ENCODE peak calls at places on chromosome 11, in seven cellular contexts. U is ascending aorta; A is IMR-90; S is tibial nerve; V is CD4-positive, alpha-beta T cell; P is pancreas; X is PC-9. G is an unnamed sample.

GRCh38 chr11:1153951-1154487 is 3.7 kb upstream of the MUC5AC start:
- DNase-seq in U (peak; percentile 30), A (peak; percentile 97), S (no peak), V (no peak), P (peak; percentile 25), X (peak; percentile 94), G (no peak)

GRCh38 chr11:4884341-4884740 is 2.6 kb downstream of the OR51T1 start:
- DNase-seq in U (no peak), A (no peak), S (no peak), V (no peak), P (no peak), X (no peak), G (no peak)

GRCh38 chr11:73273246-73273890 is 1.2 kb downstream of the P2RY6 start:
- DNase-seq in U (no peak), A (no peak), S (peak; percentile 9), V (no peak), P (no peak), X (no peak), G (no peak)

GRCh38 chr11:96185220-96185768 is 157.7 kb downstream of the MAML2 start:
- DNase-seq in U (no peak), A (no peak), S (no peak), V (no peak), P (no peak), X (no peak), G (no peak)

GRCh38 chr11:125141686-125142535 is 22.6 kb upstream of the PKNOX2 start:
- DNase-seq in U (no peak), A (peak; percentile 29), S (no peak), V (peak; percentile 51), P (peak; percentile 36), X (no peak), G (peak; percentile 55)

GRCh38 chr11:59106363-59107336 is at the start of gene FAM111B:
- DNase-seq in U (peak; percentile 30), A (peak; percentile 91), S (peak; percentile 48), V (peak; percentile 50), P (peak; percentile 87), X (peak; percentile 94), G (peak; percentile 95)

GRCh38 chr11:63920870-63921417 is 4.0 kb upstream of the RCOR2 start:
- DNase-seq in U (no peak), A (no peak), S (no peak), V (peak; percentile 26), P (no peak), X (no peak), G (no peak)

GRCh38 chr11:2886191-2886894 is 768 bp upstream of the CDKN1C start:
- DNase-seq in U (no peak), A (no peak), S (peak; percentile 35), V (peak; percentile 18), P (peak; percentile 49), X (no peak), G (no peak)

GRCh38 chr11:46472662-46472994 is 81.1 kb upstream of the CHRM4 start:
- DNase-seq in U (no peak), A (no peak), S (no peak), V (no peak), P (peak; percentile 36), X (peak; percentile 73), G (no peak)

GRCh38 chr11:122023614-122024250 is 92.3 kb downstream of the BLID start:
- DNase-seq in U (no peak), A (no peak), S (no peak), V (no peak), P (no peak), X (no peak), G (no peak)
- TF ChIP-seq CTCF in U (peak; percentile 30), A (no peak), S (peak; percentile 11), V (no peak), P (no peak), X (no peak), G (no peak)

DNA sequence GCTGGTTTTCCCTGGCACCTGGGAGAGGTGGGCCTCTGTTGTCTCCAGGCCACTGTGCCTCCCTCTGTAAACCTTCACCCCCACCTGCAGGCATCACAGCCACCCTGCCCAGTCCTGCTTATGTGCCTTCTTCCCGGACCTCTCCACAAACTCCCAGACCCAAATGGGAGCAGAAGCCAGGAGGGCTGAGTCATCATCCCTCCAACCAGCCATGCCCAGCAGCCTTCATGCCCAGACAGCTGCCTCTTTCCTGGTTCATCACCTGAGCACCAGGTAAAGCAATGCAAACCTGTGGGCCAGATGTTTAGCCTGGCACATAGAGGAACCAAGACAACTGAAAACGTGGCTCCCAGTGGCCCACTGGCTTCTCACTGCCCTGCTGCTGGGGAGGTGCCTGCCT is 2.1 kb upstream of the TMPRSS4 start:
- DNase-seq in U (no peak), A (no peak), S (no peak), V (no peak), P (no peak), X (peak; percentile 79), G (peak; percentile 94)
- H3K27ac ChIP-seq in U (no peak overlapping the region), A (no peak overlapping the region), S (no peak overlapping the region), V (no peak overlapping the region), P (no peak overlapping the region), X (no peak overlapping the region), G (no peak overlapping the region)

GRCh38 chr11:33294797-33295196 is 37.6 kb downstream of the HIPK3 start:
- DNase-seq in U (no peak), A (no peak), S (no peak), V (no peak), P (no peak), X (no peak), G (no peak)

GRCh38 chr11:33296695-33297094 is 39.5 kb downstream of the HIPK3 start:
- DNase-seq in U (no peak), A (no peak), S (no peak), V (no peak), P (no peak), X (no peak), G (no peak)

GRCh38 chr11:33292306-33292705 is 35.1 kb downstream of the HIPK3 start:
- DNase-seq in U (no peak), A (no peak), S (no peak), V (no peak), P (no peak), X (no peak), G (no peak)

GRCh38 chr11:33291004-33291777 is 34.0 kb downstream of the HIPK3 start:
- DNase-seq in U (no peak), A (peak; percentile 18), S (no peak), V (no peak), P (no peak), X (no peak), G (no peak)

GRCh38 chr11:33294224-33294623 is 37.0 kb downstream of the HIPK3 start:
- DNase-seq in U (no peak), A (no peak), S (no peak), V (no peak), P (no peak), X (no peak), G (no peak)
- TF ChIP-seq CTCF in U (no peak), A (no peak), S (no peak), V (no peak), P (no peak), X (no peak), G (no peak)

DNA sequence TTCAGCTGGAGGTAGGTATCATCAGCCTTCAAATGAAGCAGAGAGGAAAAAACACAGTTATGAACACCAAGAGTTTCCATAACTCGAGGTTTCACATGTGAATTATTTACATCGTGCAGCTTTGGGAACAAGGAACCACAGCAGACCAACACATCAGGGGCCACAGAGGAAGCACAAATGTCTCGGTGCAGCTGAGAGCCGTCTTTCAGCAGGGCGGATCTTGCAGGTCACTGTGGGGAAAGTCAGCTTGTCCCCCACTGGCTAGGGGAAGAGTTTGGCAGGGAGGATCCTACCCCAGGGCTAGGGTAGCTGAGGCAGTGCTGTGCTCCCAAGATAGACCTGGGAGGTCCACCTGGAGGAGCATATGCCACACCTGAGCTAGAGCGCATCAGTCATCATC is 74.7 kb downstream of the C11orf58 start:
- DNase-seq in U (no peak), A (no peak), S (no peak), V (no peak), P (no peak), X (no peak), G (no peak)
- H3K27ac ChIP-seq in U (no peak overlapping the region), A (no peak overlapping the region), S (peak overlapping the region; percentile 79), V (no peak overlapping the region), P (no peak overlapping the region), X (no peak overlapping the region), G (no peak overlapping the region)

GRCh38 chr11:68827733-68828132 is 14.0 kb downstream of the CPT1A start:
- DNase-seq in U (no peak), A (no peak), S (no peak), V (no peak), P (no peak), X (no peak), G (no peak)
- TF ChIP-seq CTCF in U (no peak), A (no peak), S (no peak), V (no peak), P (no peak), X (no peak), G (no peak)

DNA sequence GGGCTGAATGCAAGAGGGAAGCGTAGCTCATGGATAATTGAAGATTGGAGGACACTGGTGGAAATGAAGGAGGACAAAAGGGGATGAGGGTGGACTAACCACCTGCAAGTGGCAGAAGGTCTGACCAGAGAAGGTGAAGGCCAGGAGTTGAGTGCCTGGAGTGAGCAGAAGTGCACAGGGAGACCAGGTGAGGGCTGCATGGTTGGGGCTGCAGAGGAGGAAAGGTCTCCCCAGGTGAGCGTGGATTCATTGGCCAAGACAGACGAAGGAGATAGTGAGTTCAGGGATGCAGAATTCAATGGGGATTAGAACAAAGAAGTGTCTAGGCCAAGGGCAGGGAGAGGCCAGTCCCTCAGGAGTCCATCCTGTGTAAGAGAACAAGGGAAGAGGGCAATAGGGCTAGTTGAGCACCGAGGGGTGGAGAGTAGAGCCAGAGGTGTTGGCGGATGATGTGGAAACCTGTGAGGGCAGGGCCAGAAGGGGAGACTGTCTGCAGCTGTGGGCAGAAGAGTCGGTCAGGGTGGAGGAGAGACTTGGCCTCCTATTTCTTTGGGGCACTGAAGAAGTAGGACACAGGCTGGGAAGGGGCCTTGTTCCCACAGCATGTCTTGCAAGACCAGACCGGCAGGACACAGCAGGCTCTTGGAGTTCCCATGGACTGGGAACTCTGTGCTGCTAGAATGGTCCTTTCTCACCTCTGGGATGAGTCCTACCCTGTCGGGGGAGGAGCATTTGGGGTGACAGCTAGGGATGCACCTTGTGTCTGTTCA is 6.7 kb downstream of the TRIM29 start:
- DNase-seq in U (peak; percentile 5), A (no peak), S (peak; percentile 6), V (no peak), P (no peak), X (no peak), G (no peak)
- H3K27ac ChIP-seq in U (no peak overlapping the region), A (no peak overlapping the region), S (no peak overlapping the region), V (no peak overlapping the region), P (no peak overlapping the region), X (no peak overlapping the region), G (peak overlapping the region; percentile 99)